ENCODE peak calls at places on chromosomes 4 and X, in four cellular contexts. One of them, this sample, is unnamed.

GRCh38 chrX:53266914-53267313 is 14.5 kb downstream of the IQSEC2 start:
- DNase-seq in activated T-cell treated with anti-CD3 and anti-CD28 coated beads, Interleukin-2, amount 50 U/mL, for 72 hours: no peak
- DNase-seq in keratinocyte: no peak
- DNase-seq in suprapubic skin: no peak
- DNase-seq in this sample: no peak

GRCh38 chr4:138307319-138307718 is 65.2 kb upstream of the SLC7A11 start:
- DNase-seq in activated T-cell treated with anti-CD3 and anti-CD28 coated beads, Interleukin-2, amount 50 U/mL, for 72 hours: no peak
- DNase-seq in suprapubic skin: no peak
- DNase-seq in keratinocyte: no peak
- DNase-seq in this sample: no peak

GRCh38 chr4:175298119-175298518 is 380.0 kb downstream of the ADAM29 start:
- DNase-seq in activated T-cell treated with anti-CD3 and anti-CD28 coated beads, Interleukin-2, amount 50 U/mL, for 72 hours: no peak
- DNase-seq in keratinocyte: no peak
- DNase-seq in suprapubic skin: no peak
- DNase-seq in this sample: no peak

GRCh38 chr4:155481150-155481549 is 104.4 kb upstream of the MAP9 start:
- DNase-seq in activated T-cell treated with anti-CD3 and anti-CD28 coated beads, Interleukin-2, amount 50 U/mL, for 72 hours: no peak
- DNase-seq in keratinocyte: no peak
- DNase-seq in suprapubic skin: no peak
- DNase-seq in this sample: no peak

GRCh38 chr4:182938213-182938645 is 21.0 kb upstream of the DCTD start:
- DNase-seq in suprapubic skin: peak; percentile 81
- DNase-seq in activated T-cell treated with anti-CD3 and anti-CD28 coated beads, Interleukin-2, amount 50 U/mL, for 72 hours: peak; percentile 74
- DNase-seq in keratinocyte: no peak
- DNase-seq in this sample: peak; percentile 77

GRCh38 chr4:174714393-174715211 is 114.4 kb downstream of the GLRA3 start:
- DNase-seq in suprapubic skin: no peak
- DNase-seq in keratinocyte: peak; percentile 5
- DNase-seq in activated T-cell treated with anti-CD3 and anti-CD28 coated beads, Interleukin-2, amount 50 U/mL, for 72 hours: peak; percentile 22
- DNase-seq in this sample: peak; percentile 35

GRCh38 chr4:88843067-88843723 is 145.6 kb upstream of the NAP1L5 start:
- DNase-seq in keratinocyte: no peak
- DNase-seq in suprapubic skin: no peak
- DNase-seq in activated T-cell treated with anti-CD3 and anti-CD28 coated beads, Interleukin-2, amount 50 U/mL, for 72 hours: no peak
- DNase-seq in this sample: no peak

GRCh38 chr4:10495651-10496050 is 38.4 kb upstream of the ZNF518B start:
- DNase-seq in suprapubic skin: no peak
- DNase-seq in keratinocyte: no peak
- DNase-seq in activated T-cell treated with anti-CD3 and anti-CD28 coated beads, Interleukin-2, amount 50 U/mL, for 72 hours: no peak
- DNase-seq in this sample: no peak

GRCh38 chrX:144586756-144587155 is 660.5 kb upstream of the SPANXN1 start:
- DNase-seq in suprapubic skin: no peak
- DNase-seq in keratinocyte: peak; percentile 2
- DNase-seq in activated T-cell treated with anti-CD3 and anti-CD28 coated beads, Interleukin-2, amount 50 U/mL, for 72 hours: no peak
- DNase-seq in this sample: no peak

GRCh38 chr4:2820216-2820982 is 23.2 kb upstream of the ADD1 start:
- DNase-seq in keratinocyte: no peak
- DNase-seq in suprapubic skin: no peak
- DNase-seq in activated T-cell treated with anti-CD3 and anti-CD28 coated beads, Interleukin-2, amount 50 U/mL, for 72 hours: no peak
- DNase-seq in this sample: no peak

GRCh38 chr4:99179178-99179577 is 35.1 kb upstream of the ADH4 start:
- DNase-seq in keratinocyte: no peak
- DNase-seq in activated T-cell treated with anti-CD3 and anti-CD28 coated beads, Interleukin-2, amount 50 U/mL, for 72 hours: no peak
- DNase-seq in suprapubic skin: no peak
- DNase-seq in this sample: no peak

GRCh38 chr4:111064342-111064993 is 441.6 kb upstream of the PITX2 start:
- DNase-seq in suprapubic skin: no peak
- DNase-seq in activated T-cell treated with anti-CD3 and anti-CD28 coated beads, Interleukin-2, amount 50 U/mL, for 72 hours: no peak
- DNase-seq in keratinocyte: no peak
- DNase-seq in this sample: no peak

GRCh38 chrX:16897445-16897844 is 27.3 kb upstream of the RBBP7 start:
- DNase-seq in keratinocyte: no peak
- DNase-seq in suprapubic skin: no peak
- DNase-seq in activated T-cell treated with anti-CD3 and anti-CD28 coated beads, Interleukin-2, amount 50 U/mL, for 72 hours: no peak
- DNase-seq in this sample: no peak

GRCh38 chrX:41265615-41266014 is 68.3 kb upstream of the DDX3X start:
- DNase-seq in keratinocyte: no peak
- DNase-seq in activated T-cell treated with anti-CD3 and anti-CD28 coated beads, Interleukin-2, amount 50 U/mL, for 72 hours: peak; percentile 74
- DNase-seq in suprapubic skin: no peak
- DNase-seq in this sample: no peak

GRCh38 chr4:85370400-85371032 is 104.4 kb upstream of the ARHGAP24 start:
- DNase-seq in suprapubic skin: no peak
- DNase-seq in keratinocyte: peak; percentile 9
- DNase-seq in activated T-cell treated with anti-CD3 and anti-CD28 coated beads, Interleukin-2, amount 50 U/mL, for 72 hours: peak; percentile 7
- DNase-seq in this sample: no peak

GRCh38 chrX:130810561-130810960 is 92.4 kb downstream of the ENOX2 start:
- DNase-seq in activated T-cell treated with anti-CD3 and anti-CD28 coated beads, Interleukin-2, amount 50 U/mL, for 72 hours: no peak
- DNase-seq in suprapubic skin: no peak
- DNase-seq in keratinocyte: no peak
- DNase-seq in this sample: no peak

GRCh38 chr4:3703677-3704521 is 62.3 kb upstream of the ADRA2C start:
- DNase-seq in keratinocyte: no peak
- DNase-seq in activated T-cell treated with anti-CD3 and anti-CD28 coated beads, Interleukin-2, amount 50 U/mL, for 72 hours: no peak
- DNase-seq in suprapubic skin: peak; percentile 21
- DNase-seq in this sample: no peak

GRCh38 chr4:103994059-103994458 is 274.3 kb upstream of the TACR3 start:
- DNase-seq in keratinocyte: no peak
- DNase-seq in activated T-cell treated with anti-CD3 and anti-CD28 coated beads, Interleukin-2, amount 50 U/mL, for 72 hours: no peak
- DNase-seq in suprapubic skin: no peak
- DNase-seq in this sample: no peak

GRCh38 chr4:2048831-2049230 is 10.3 kb upstream of the NAT8L start:
- DNase-seq in activated T-cell treated with anti-CD3 and anti-CD28 coated beads, Interleukin-2, amount 50 U/mL, for 72 hours: no peak
- DNase-seq in suprapubic skin: no peak
- DNase-seq in keratinocyte: no peak
- DNase-seq in this sample: no peak

GRCh38 chr4:7620814-7621176 is 186.1 kb upstream of the PSAPL1 start:
- DNase-seq in keratinocyte: no peak
- DNase-seq in activated T-cell treated with anti-CD3 and anti-CD28 coated beads, Interleukin-2, amount 50 U/mL, for 72 hours: no peak
- DNase-seq in suprapubic skin: no peak
- DNase-seq in this sample: no peak

GRCh38 chr4:137946423-137946822 is 295.7 kb downstream of the SLC7A11 start:
- DNase-seq in keratinocyte: no peak
- DNase-seq in suprapubic skin: no peak
- DNase-seq in activated T-cell treated with anti-CD3 and anti-CD28 coated beads, Interleukin-2, amount 50 U/mL, for 72 hours: no peak
- DNase-seq in this sample: no peak

GRCh38 chr4:100907465-100908454 is 389.9 kb upstream of the EMCN start:
- DNase-seq in activated T-cell treated with anti-CD3 and anti-CD28 coated beads, Interleukin-2, amount 50 U/mL, for 72 hours: no peak
- DNase-seq in suprapubic skin: no peak
- DNase-seq in keratinocyte: no peak
- DNase-seq in this sample: no peak

GRCh38 chr4:17708992-17709759 is 72.2 kb downstream of the FAM184B start:
- DNase-seq in keratinocyte: no peak
- DNase-seq in activated T-cell treated with anti-CD3 and anti-CD28 coated beads, Interleukin-2, amount 50 U/mL, for 72 hours: no peak
- DNase-seq in suprapubic skin: no peak
- DNase-seq in this sample: no peak

GRCh38 chr4:76571274-76571673 is 136.2 kb downstream of the SHROOM3 start:
- DNase-seq in activated T-cell treated with anti-CD3 and anti-CD28 coated beads, Interleukin-2, amount 50 U/mL, for 72 hours: no peak
- DNase-seq in suprapubic skin: no peak
- DNase-seq in keratinocyte: no peak
- DNase-seq in this sample: no peak

GRCh38 chrX:29422034-29422433 is 793.3 kb upstream of the MAGEB2 start:
- DNase-seq in keratinocyte: no peak
- DNase-seq in suprapubic skin: no peak
- DNase-seq in activated T-cell treated with anti-CD3 and anti-CD28 coated beads, Interleukin-2, amount 50 U/mL, for 72 hours: no peak
- DNase-seq in this sample: no peak

GRCh38 chrX:155334486-155335316 is at the start of gene CLIC2:
- DNase-seq in keratinocyte: no peak
- DNase-seq in suprapubic skin: peak; percentile 50
- DNase-seq in activated T-cell treated with anti-CD3 and anti-CD28 coated beads, Interleukin-2, amount 50 U/mL, for 72 hours: no peak
- DNase-seq in this sample: no peak

GRCh38 chr4:118034061-118034785 is at the start of gene NDST3:
- DNase-seq in keratinocyte: peak; percentile 7
- DNase-seq in activated T-cell treated with anti-CD3 and anti-CD28 coated beads, Interleukin-2, amount 50 U/mL, for 72 hours: peak; percentile 30
- DNase-seq in suprapubic skin: no peak
- DNase-seq in this sample: peak; percentile 23

GRCh38 chr4:98570160-98570797 is 88.1 kb downstream of the TSPAN5 start:
- DNase-seq in suprapubic skin: no peak
- DNase-seq in keratinocyte: no peak
- DNase-seq in activated T-cell treated with anti-CD3 and anti-CD28 coated beads, Interleukin-2, amount 50 U/mL, for 72 hours: no peak
- DNase-seq in this sample: no peak

GRCh38 chrX:11438767-11439166 is 145.6 kb downstream of the AMELX start:
- DNase-seq in activated T-cell treated with anti-CD3 and anti-CD28 coated beads, Interleukin-2, amount 50 U/mL, for 72 hours: no peak
- DNase-seq in suprapubic skin: no peak
- DNase-seq in keratinocyte: no peak
- DNase-seq in this sample: no peak

GRCh38 chrX:40468033-40468979 is 112.5 kb upstream of the ATP6AP2 start:
- DNase-seq in suprapubic skin: no peak
- DNase-seq in keratinocyte: no peak
- DNase-seq in activated T-cell treated with anti-CD3 and anti-CD28 coated beads, Interleukin-2, amount 50 U/mL, for 72 hours: peak; percentile 43
- DNase-seq in this sample: peak; percentile 51

GRCh38 chrX:34656842-34657780 is at the start of gene TMEM47:
- DNase-seq in suprapubic skin: peak; percentile 74
- DNase-seq in activated T-cell treated with anti-CD3 and anti-CD28 coated beads, Interleukin-2, amount 50 U/mL, for 72 hours: no peak
- DNase-seq in keratinocyte: no peak
- DNase-seq in this sample: peak; percentile 5

GRCh38 chrX:107968623-107969022 is 13.5 kb downstream of the TEX13B start:
- DNase-seq in keratinocyte: no peak
- DNase-seq in activated T-cell treated with anti-CD3 and anti-CD28 coated beads, Interleukin-2, amount 50 U/mL, for 72 hours: no peak
- DNase-seq in suprapubic skin: no peak
- DNase-seq in this sample: no peak

GRCh38 chrX:78098108-78098507 is 5.9 kb upstream of the PGK1 start:
- DNase-seq in suprapubic skin: no peak
- DNase-seq in keratinocyte: no peak
- DNase-seq in activated T-cell treated with anti-CD3 and anti-CD28 coated beads, Interleukin-2, amount 50 U/mL, for 72 hours: no peak
- DNase-seq in this sample: no peak

This sample was measured in GM10248.